ENCODE peak calls at places on chromosomes 2 and 18, in ten cellular contexts. One of them, this sample, is unnamed.
A peak's percentile ranks its signal among the peaks of the same experiment; 100 is the strongest.

GRCh38 chr2:149365826-149366583 is 35.6 kb downstream of the LYPD6 start:
- DNase-seq in ureter: no peak
- DNase-seq in uterus: no peak
- DNase-seq in GM03348: no peak
- DNase-seq in AG04449: peak; percentile 36
- DNase-seq in epithelial cell of prostate: peak; percentile 62
- DNase-seq in AG20443: no peak
- DNase-seq in NCI-H1436: no peak
- DNase-seq in A172: peak; percentile 50
- DNase-seq in stimulated activated CD4-positive, alpha-beta T cell treated with anti-CD3 and anti-CD28 coated beads, Interleukin-1b, Interleukin-23, amount 100 ng/mL, for 4 hours: no peak
- DNase-seq in this sample: peak; percentile 10

GRCh38 chr2:230129343-230129742 is 60.6 kb upstream of the SLC16A14 start:
- DNase-seq in ureter: no peak
- DNase-seq in uterus: no peak
- DNase-seq in GM03348: no peak
- DNase-seq in AG04449: no peak
- DNase-seq in epithelial cell of prostate: no peak
- DNase-seq in AG20443: no peak
- DNase-seq in NCI-H1436: no peak
- DNase-seq in A172: no peak
- DNase-seq in stimulated activated CD4-positive, alpha-beta T cell treated with anti-CD3 and anti-CD28 coated beads, Interleukin-1b, Interleukin-23, amount 100 ng/mL, for 4 hours: no peak
- DNase-seq in this sample: peak; percentile 53

GRCh38 chr2:239015769-239016675 is 168.1 kb downstream of the TWIST2 start:
- DNase-seq in ureter: no peak
- DNase-seq in uterus: peak; percentile 9
- DNase-seq in GM03348: no peak
- DNase-seq in AG04449: no peak
- DNase-seq in epithelial cell of prostate: no peak
- DNase-seq in AG20443: no peak
- DNase-seq in NCI-H1436: no peak
- DNase-seq in A172: no peak
- DNase-seq in stimulated activated CD4-positive, alpha-beta T cell treated with anti-CD3 and anti-CD28 coated beads, Interleukin-1b, Interleukin-23, amount 100 ng/mL, for 4 hours: no peak
- DNase-seq in this sample: no peak

GRCh38 chr2:225011585-225011984 is 30.7 kb downstream of the DOCK10 start:
- DNase-seq in ureter: no peak
- DNase-seq in uterus: no peak
- DNase-seq in GM03348: no peak
- DNase-seq in AG04449: no peak
- DNase-seq in epithelial cell of prostate: no peak
- DNase-seq in AG20443: no peak
- DNase-seq in NCI-H1436: no peak
- DNase-seq in A172: no peak
- DNase-seq in stimulated activated CD4-positive, alpha-beta T cell treated with anti-CD3 and anti-CD28 coated beads, Interleukin-1b, Interleukin-23, amount 100 ng/mL, for 4 hours: no peak
- DNase-seq in this sample: no peak

GRCh38 chr2:65483763-65484162 is 51.4 kb upstream of the SPRED2 start:
- DNase-seq in ureter: no peak
- DNase-seq in uterus: no peak
- DNase-seq in GM03348: no peak
- DNase-seq in AG04449: no peak
- DNase-seq in epithelial cell of prostate: no peak
- DNase-seq in AG20443: no peak
- DNase-seq in NCI-H1436: no peak
- DNase-seq in A172: peak; percentile 30
- DNase-seq in stimulated activated CD4-positive, alpha-beta T cell treated with anti-CD3 and anti-CD28 coated beads, Interleukin-1b, Interleukin-23, amount 100 ng/mL, for 4 hours: no peak
- DNase-seq in this sample: no peak

GRCh38 chr2:28958689-28959088 is 22.4 kb upstream of the TOGARAM2 start:
- DNase-seq in ureter: peak; percentile 64
- DNase-seq in uterus: peak; percentile 44
- DNase-seq in GM03348: peak; percentile 90
- DNase-seq in AG04449: peak; percentile 37
- DNase-seq in epithelial cell of prostate: no peak
- DNase-seq in AG20443: peak; percentile 91
- DNase-seq in NCI-H1436: peak; percentile 55
- DNase-seq in A172: peak; percentile 90
- DNase-seq in stimulated activated CD4-positive, alpha-beta T cell treated with anti-CD3 and anti-CD28 coated beads, Interleukin-1b, Interleukin-23, amount 100 ng/mL, for 4 hours: peak; percentile 36
- DNase-seq in this sample: no peak

GRCh38 chr18:54958711-54959625 is at the start of gene CCDC68:
- DNase-seq in ureter: no peak
- DNase-seq in uterus: no peak
- DNase-seq in GM03348: peak; percentile 17
- DNase-seq in AG04449: no peak
- DNase-seq in epithelial cell of prostate: no peak
- DNase-seq in AG20443: peak; percentile 55
- DNase-seq in NCI-H1436: no peak
- DNase-seq in A172: no peak
- DNase-seq in stimulated activated CD4-positive, alpha-beta T cell treated with anti-CD3 and anti-CD28 coated beads, Interleukin-1b, Interleukin-23, amount 100 ng/mL, for 4 hours: no peak
- DNase-seq in this sample: peak; percentile 66

GRCh38 chr2:113253453-113253852 is 25.3 kb downstream of the PAX8 start:
- DNase-seq in ureter: no peak
- DNase-seq in uterus: no peak
- DNase-seq in GM03348: no peak
- DNase-seq in AG04449: no peak
- DNase-seq in epithelial cell of prostate: no peak
- DNase-seq in AG20443: no peak
- DNase-seq in NCI-H1436: no peak
- DNase-seq in A172: no peak
- DNase-seq in stimulated activated CD4-positive, alpha-beta T cell treated with anti-CD3 and anti-CD28 coated beads, Interleukin-1b, Interleukin-23, amount 100 ng/mL, for 4 hours: no peak
- DNase-seq in this sample: no peak

GRCh38 chr2:27809761-27810241 is 38.3 kb downstream of the MRPL33 start:
- DNase-seq in ureter: no peak
- DNase-seq in uterus: no peak
- DNase-seq in GM03348: peak; percentile 59
- DNase-seq in AG04449: no peak
- DNase-seq in epithelial cell of prostate: peak; percentile 64
- DNase-seq in AG20443: peak; percentile 52
- DNase-seq in NCI-H1436: no peak
- DNase-seq in A172: peak; percentile 88
- DNase-seq in stimulated activated CD4-positive, alpha-beta T cell treated with anti-CD3 and anti-CD28 coated beads, Interleukin-1b, Interleukin-23, amount 100 ng/mL, for 4 hours: no peak
- DNase-seq in this sample: peak; percentile 45

GRCh38 chr18:10124557-10124956 is 210.7 kb downstream of the VAPA start:
- DNase-seq in ureter: no peak
- DNase-seq in uterus: no peak
- DNase-seq in GM03348: no peak
- DNase-seq in AG04449: no peak
- DNase-seq in epithelial cell of prostate: no peak
- DNase-seq in AG20443: no peak
- DNase-seq in NCI-H1436: no peak
- DNase-seq in A172: no peak
- DNase-seq in stimulated activated CD4-positive, alpha-beta T cell treated with anti-CD3 and anti-CD28 coated beads, Interleukin-1b, Interleukin-23, amount 100 ng/mL, for 4 hours: no peak
- DNase-seq in this sample: no peak

GRCh38 chr2:46260305-46260704 is 36.9 kb upstream of the EPAS1 start:
- DNase-seq in ureter: no peak
- DNase-seq in uterus: no peak
- DNase-seq in GM03348: no peak
- DNase-seq in AG04449: no peak
- DNase-seq in epithelial cell of prostate: no peak
- DNase-seq in AG20443: no peak
- DNase-seq in NCI-H1436: no peak
- DNase-seq in A172: no peak
- DNase-seq in stimulated activated CD4-positive, alpha-beta T cell treated with anti-CD3 and anti-CD28 coated beads, Interleukin-1b, Interleukin-23, amount 100 ng/mL, for 4 hours: no peak
- DNase-seq in this sample: peak; percentile 47

GRCh38 chr2:131493199-131494018 is 1.2 kb upstream of the MZT2A start:
- DNase-seq in ureter: no peak
- DNase-seq in uterus: no peak
- DNase-seq in GM03348: no peak
- DNase-seq in AG04449: no peak
- DNase-seq in epithelial cell of prostate: no peak
- DNase-seq in AG20443: no peak
- DNase-seq in NCI-H1436: no peak
- DNase-seq in A172: no peak
- DNase-seq in stimulated activated CD4-positive, alpha-beta T cell treated with anti-CD3 and anti-CD28 coated beads, Interleukin-1b, Interleukin-23, amount 100 ng/mL, for 4 hours: no peak
- DNase-seq in this sample: no peak

GRCh38 chr2:31089645-31090044 is 48.6 kb downstream of the GALNT14 start:
- DNase-seq in ureter: no peak
- DNase-seq in uterus: no peak
- DNase-seq in GM03348: no peak
- DNase-seq in AG04449: no peak
- DNase-seq in epithelial cell of prostate: no peak
- DNase-seq in AG20443: no peak
- DNase-seq in NCI-H1436: no peak
- DNase-seq in A172: no peak
- DNase-seq in stimulated activated CD4-positive, alpha-beta T cell treated with anti-CD3 and anti-CD28 coated beads, Interleukin-1b, Interleukin-23, amount 100 ng/mL, for 4 hours: no peak
- DNase-seq in this sample: no peak

GRCh38 chr2:195657634-195658540 is 861 bp downstream of the SLC39A10 start:
- DNase-seq in ureter: peak; percentile 71
- DNase-seq in uterus: peak; percentile 49
- DNase-seq in GM03348: peak; percentile 51
- DNase-seq in AG04449: peak; percentile 42
- DNase-seq in epithelial cell of prostate: no peak
- DNase-seq in AG20443: peak; percentile 53
- DNase-seq in NCI-H1436: peak; percentile 15
- DNase-seq in A172: peak; percentile 68
- DNase-seq in stimulated activated CD4-positive, alpha-beta T cell treated with anti-CD3 and anti-CD28 coated beads, Interleukin-1b, Interleukin-23, amount 100 ng/mL, for 4 hours: peak; percentile 37
- DNase-seq in this sample: no peak

GRCh38 chr2:166137331-166137730 is 9.5 kb upstream of the SCN1A start:
- DNase-seq in ureter: no peak
- DNase-seq in uterus: no peak
- DNase-seq in GM03348: no peak
- DNase-seq in AG04449: no peak
- DNase-seq in epithelial cell of prostate: no peak
- DNase-seq in AG20443: no peak
- DNase-seq in NCI-H1436: no peak
- DNase-seq in A172: no peak
- DNase-seq in stimulated activated CD4-positive, alpha-beta T cell treated with anti-CD3 and anti-CD28 coated beads, Interleukin-1b, Interleukin-23, amount 100 ng/mL, for 4 hours: no peak
- DNase-seq in this sample: no peak

GRCh38 chr2:111246620-111247061 is 125.9 kb downstream of the BCL2L11 start:
- DNase-seq in ureter: no peak
- DNase-seq in uterus: no peak
- DNase-seq in GM03348: peak; percentile 22
- DNase-seq in AG04449: no peak
- DNase-seq in epithelial cell of prostate: no peak
- DNase-seq in AG20443: peak; percentile 29
- DNase-seq in NCI-H1436: no peak
- DNase-seq in A172: no peak
- DNase-seq in stimulated activated CD4-positive, alpha-beta T cell treated with anti-CD3 and anti-CD28 coated beads, Interleukin-1b, Interleukin-23, amount 100 ng/mL, for 4 hours: no peak
- DNase-seq in this sample: peak; percentile 78

GRCh38 chr2:99337931-99338580 is 867 bp downstream of the EIF5B start:
- DNase-seq in ureter: no peak
- DNase-seq in uterus: no peak
- DNase-seq in GM03348: peak; percentile 14
- DNase-seq in AG04449: no peak
- DNase-seq in epithelial cell of prostate: no peak
- DNase-seq in AG20443: no peak
- DNase-seq in NCI-H1436: no peak
- DNase-seq in A172: peak; percentile 14
- DNase-seq in stimulated activated CD4-positive, alpha-beta T cell treated with anti-CD3 and anti-CD28 coated beads, Interleukin-1b, Interleukin-23, amount 100 ng/mL, for 4 hours: no peak
- DNase-seq in this sample: no peak

GRCh38 chr2:147214900-147215299 is 629.9 kb upstream of the ACVR2A start:
- DNase-seq in ureter: no peak
- DNase-seq in uterus: no peak
- DNase-seq in GM03348: no peak
- DNase-seq in AG04449: no peak
- DNase-seq in epithelial cell of prostate: no peak
- DNase-seq in AG20443: peak; percentile 45
- DNase-seq in NCI-H1436: no peak
- DNase-seq in A172: no peak
- DNase-seq in stimulated activated CD4-positive, alpha-beta T cell treated with anti-CD3 and anti-CD28 coated beads, Interleukin-1b, Interleukin-23, amount 100 ng/mL, for 4 hours: no peak
- DNase-seq in this sample: no peak

GRCh38 chr2:240362826-240363717 is 72.4 kb upstream of the GPC1 start:
- DNase-seq in ureter: no peak
- DNase-seq in uterus: no peak
- DNase-seq in GM03348: no peak
- DNase-seq in AG04449: no peak
- DNase-seq in epithelial cell of prostate: no peak
- DNase-seq in AG20443: no peak
- DNase-seq in NCI-H1436: no peak
- DNase-seq in A172: no peak
- DNase-seq in stimulated activated CD4-positive, alpha-beta T cell treated with anti-CD3 and anti-CD28 coated beads, Interleukin-1b, Interleukin-23, amount 100 ng/mL, for 4 hours: no peak
- DNase-seq in this sample: no peak

GRCh38 chr2:220701115-220701514 is 871.0 kb downstream of the EPHA4 start:
- DNase-seq in ureter: no peak
- DNase-seq in uterus: no peak
- DNase-seq in GM03348: no peak
- DNase-seq in AG04449: no peak
- DNase-seq in epithelial cell of prostate: peak; percentile 22
- DNase-seq in AG20443: no peak
- DNase-seq in NCI-H1436: no peak
- DNase-seq in A172: no peak
- DNase-seq in stimulated activated CD4-positive, alpha-beta T cell treated with anti-CD3 and anti-CD28 coated beads, Interleukin-1b, Interleukin-23, amount 100 ng/mL, for 4 hours: no peak
- DNase-seq in this sample: no peak

GRCh38 chr2:120509213-120509815 is 163.4 kb downstream of the INHBB start:
- DNase-seq in ureter: no peak
- DNase-seq in uterus: no peak
- DNase-seq in GM03348: no peak
- DNase-seq in AG04449: no peak
- DNase-seq in epithelial cell of prostate: no peak
- DNase-seq in AG20443: no peak
- DNase-seq in NCI-H1436: no peak
- DNase-seq in A172: no peak
- DNase-seq in stimulated activated CD4-positive, alpha-beta T cell treated with anti-CD3 and anti-CD28 coated beads, Interleukin-1b, Interleukin-23, amount 100 ng/mL, for 4 hours: no peak
- DNase-seq in this sample: no peak

GRCh38 chr2:43003702-43004101 is 211.3 kb upstream of the HAAO start:
- DNase-seq in ureter: peak; percentile 29
- DNase-seq in uterus: no peak
- DNase-seq in GM03348: no peak
- DNase-seq in AG04449: no peak
- DNase-seq in epithelial cell of prostate: no peak
- DNase-seq in AG20443: no peak
- DNase-seq in NCI-H1436: no peak
- DNase-seq in A172: no peak
- DNase-seq in stimulated activated CD4-positive, alpha-beta T cell treated with anti-CD3 and anti-CD28 coated beads, Interleukin-1b, Interleukin-23, amount 100 ng/mL, for 4 hours: no peak
- DNase-seq in this sample: no peak

GRCh38 chr2:99403084-99403483 is 65.9 kb downstream of the EIF5B start:
- DNase-seq in ureter: no peak
- DNase-seq in uterus: no peak
- DNase-seq in GM03348: peak; percentile 11
- DNase-seq in AG04449: no peak
- DNase-seq in epithelial cell of prostate: no peak
- DNase-seq in AG20443: no peak
- DNase-seq in NCI-H1436: no peak
- DNase-seq in A172: no peak
- DNase-seq in stimulated activated CD4-positive, alpha-beta T cell treated with anti-CD3 and anti-CD28 coated beads, Interleukin-1b, Interleukin-23, amount 100 ng/mL, for 4 hours: no peak
- DNase-seq in this sample: no peak

GRCh38 chr2:14261771-14262170 is 370.7 kb upstream of the LRATD1 start:
- DNase-seq in ureter: no peak
- DNase-seq in uterus: no peak
- DNase-seq in GM03348: no peak
- DNase-seq in AG04449: no peak
- DNase-seq in epithelial cell of prostate: no peak
- DNase-seq in AG20443: peak; percentile 19
- DNase-seq in NCI-H1436: no peak
- DNase-seq in A172: no peak
- DNase-seq in stimulated activated CD4-positive, alpha-beta T cell treated with anti-CD3 and anti-CD28 coated beads, Interleukin-1b, Interleukin-23, amount 100 ng/mL, for 4 hours: no peak
- DNase-seq in this sample: no peak

GRCh38 chr2:184336688-184337087 is 261.6 kb upstream of the ZNF804A start:
- DNase-seq in ureter: no peak
- DNase-seq in uterus: no peak
- DNase-seq in GM03348: no peak
- DNase-seq in AG04449: no peak
- DNase-seq in epithelial cell of prostate: no peak
- DNase-seq in AG20443: no peak
- DNase-seq in NCI-H1436: no peak
- DNase-seq in A172: peak; percentile 41
- DNase-seq in stimulated activated CD4-positive, alpha-beta T cell treated with anti-CD3 and anti-CD28 coated beads, Interleukin-1b, Interleukin-23, amount 100 ng/mL, for 4 hours: no peak
- DNase-seq in this sample: no peak

GRCh38 chr2:460861-461260 is 173.0 kb upstream of the ALKAL2 start:
- DNase-seq in ureter: no peak
- DNase-seq in uterus: no peak
- DNase-seq in GM03348: no peak
- DNase-seq in AG04449: no peak
- DNase-seq in epithelial cell of prostate: no peak
- DNase-seq in AG20443: no peak
- DNase-seq in NCI-H1436: no peak
- DNase-seq in A172: peak; percentile 6
- DNase-seq in stimulated activated CD4-positive, alpha-beta T cell treated with anti-CD3 and anti-CD28 coated beads, Interleukin-1b, Interleukin-23, amount 100 ng/mL, for 4 hours: no peak
- DNase-seq in this sample: peak; percentile 72

GRCh38 chr18:48948112-48949050 is 2.4 kb downstream of the SMAD7 start:
- DNase-seq in ureter: peak; percentile 78
- DNase-seq in uterus: no peak
- DNase-seq in GM03348: no peak
- DNase-seq in AG04449: no peak
- DNase-seq in epithelial cell of prostate: no peak
- DNase-seq in AG20443: no peak
- DNase-seq in NCI-H1436: no peak
- DNase-seq in A172: no peak
- DNase-seq in stimulated activated CD4-positive, alpha-beta T cell treated with anti-CD3 and anti-CD28 coated beads, Interleukin-1b, Interleukin-23, amount 100 ng/mL, for 4 hours: no peak
- DNase-seq in this sample: no peak

GRCh38 chr2:197145471-197146056 is 165.0 kb downstream of the ANKRD44 start:
- DNase-seq in ureter: no peak
- DNase-seq in uterus: no peak
- DNase-seq in GM03348: no peak
- DNase-seq in AG04449: no peak
- DNase-seq in epithelial cell of prostate: no peak
- DNase-seq in AG20443: no peak
- DNase-seq in NCI-H1436: no peak
- DNase-seq in A172: no peak
- DNase-seq in stimulated activated CD4-positive, alpha-beta T cell treated with anti-CD3 and anti-CD28 coated beads, Interleukin-1b, Interleukin-23, amount 100 ng/mL, for 4 hours: no peak
- DNase-seq in this sample: no peak